ENCODE peak calls at places on chromosomes 3 and 15, in six cellular contexts. P is B cell, D is GM12865, N is epithelial cell of proximal tubule, J is PC-3, K is activated B cell treated with CpG ODN at 0.5 μM for 24 hours. E is an unnamed sample.
A peak's percentile ranks its signal among the peaks of the same experiment; 100 is the strongest.

GRCh38 chr3:112746675-112747276 is 99.9 kb downstream of the CD200R1L start:
- DNase-seq in P (no peak), D (no peak), N (no peak), J (no peak), K (no peak), E (no peak)

GRCh38 chr15:34078900-34079299 is 22.8 kb downstream of the EMC7 start:
- DNase-seq in P (no peak), D (no peak), N (no peak), J (no peak), K (no peak), E (no peak)

GRCh38 chr3:52521488-52521824 is 12.2 kb downstream of the NT5DC2 start:
- DNase-seq in P (no peak), D (no peak), N (no peak), J (no peak), K (no peak), E (no peak)

GRCh38 chr15:95995375-95996168 is 334.9 kb upstream of the NR2F2 start:
- DNase-seq in P (no peak), D (no peak), N (no peak), J (peak; percentile 32), K (no peak), E (no peak)

GRCh38 chr3:122973893-122974615 is 53.5 kb downstream of the SEMA5B start:
- DNase-seq in P (no peak), D (no peak), N (no peak), J (no peak), K (no peak), E (no peak)

GRCh38 chr3:71245052-71245488 is 338.5 kb downstream of the FOXP1 start:
- DNase-seq in P (no peak), D (no peak), N (no peak), J (peak; percentile 13), K (no peak), E (no peak)

GRCh38 chr3:32109256-32109655 is 2.8 kb downstream of the GPD1L start:
- DNase-seq in P (no peak), D (no peak), N (no peak), J (peak; percentile 20), K (no peak), E (no peak)

GRCh38 chr3:156388469-156389150 is 166.3 kb downstream of the SSR3 start:
- DNase-seq in P (no peak), D (peak; percentile 42), N (no peak), J (no peak), K (no peak), E (peak; percentile 24)

GRCh38 chr3:138594150-138594934 is at the start of gene CEP70:
- DNase-seq in P (peak; percentile 88), D (peak; percentile 88), N (peak; percentile 81), J (peak; percentile 93), K (peak; percentile 77), E (peak; percentile 95)

GRCh38 chr3:138591392-138591791 is 2.7 kb downstream of the CEP70 start:
- DNase-seq in P (no peak), D (no peak), N (no peak), J (no peak), K (no peak), E (no peak)

GRCh38 chr3:138598534-138598933 is 4.5 kb upstream of the CEP70 start:
- DNase-seq in P (no peak), D (no peak), N (no peak), J (no peak), K (no peak), E (no peak)

GRCh38 chr3:138593488-138594149 is 441 bp downstream of the CEP70 start:
- DNase-seq in P (no peak), D (no peak), N (no peak), J (peak; percentile 27), K (no peak), E (no peak)

DNA sequence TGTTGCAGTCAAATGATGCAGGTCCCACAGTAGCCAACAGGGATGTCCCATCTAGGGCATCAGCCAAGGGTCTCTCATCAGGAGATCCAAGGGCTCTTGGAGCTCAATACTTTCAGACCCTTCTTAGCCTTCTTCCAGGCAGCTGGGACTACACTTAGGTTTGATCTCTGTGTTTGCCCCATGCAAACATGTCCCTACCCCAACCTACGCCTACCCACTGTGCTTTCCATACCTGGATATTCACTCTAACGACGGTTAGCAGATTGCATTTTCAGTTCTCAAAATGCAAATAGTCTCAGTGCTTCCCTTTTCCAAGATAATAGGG is 837 bp upstream of the CEP70 start:
- DNase-seq in P (no peak), D (no peak), N (no peak), J (no peak), K (peak; percentile 22), E (no peak)
- TF ChIP-seq CTCF in P (peak; percentile 20), D (no peak), N (no peak), J (no peak), K (no peak), E (peak; percentile 24)

GRCh38 chr3:148379763-148380162 is 317.9 kb upstream of the AGTR1 start:
- DNase-seq in P (no peak), D (peak; percentile 59), N (peak; percentile 41), J (peak; percentile 64), K (no peak), E (no peak)
- TF ChIP-seq CTCF in P (no peak), D (peak; percentile 34), N (peak; percentile 74), J (peak; percentile 63), K (no peak), E (no peak)

DNA sequence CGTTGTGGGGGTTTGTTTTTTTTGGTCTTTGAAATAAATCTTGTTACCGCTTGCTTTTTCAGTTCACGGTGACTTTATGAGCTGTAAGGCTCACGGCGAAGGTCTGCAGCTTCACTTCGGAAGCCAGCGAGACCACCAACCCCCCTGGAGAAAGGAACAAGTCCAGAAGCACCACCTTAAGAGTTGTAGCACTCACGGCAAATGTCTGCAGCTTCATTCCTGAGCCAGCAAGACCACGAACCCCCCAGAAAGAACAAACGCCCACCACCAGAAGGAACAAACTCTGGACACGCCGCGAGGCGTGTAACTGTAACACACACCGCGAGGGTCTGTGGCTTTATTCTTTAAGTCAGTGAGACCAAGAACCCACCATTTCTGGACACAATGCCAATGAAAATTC is 28.9 kb downstream of the GOLGA6A start:
- DNase-seq in P (no peak), D (no peak), N (no peak), J (no peak), K (no peak), E (no peak)
- TF ChIP-seq CTCF in P (no peak), D (no peak), N (no peak), J (no peak), K (no peak), E (no peak)

DNA sequence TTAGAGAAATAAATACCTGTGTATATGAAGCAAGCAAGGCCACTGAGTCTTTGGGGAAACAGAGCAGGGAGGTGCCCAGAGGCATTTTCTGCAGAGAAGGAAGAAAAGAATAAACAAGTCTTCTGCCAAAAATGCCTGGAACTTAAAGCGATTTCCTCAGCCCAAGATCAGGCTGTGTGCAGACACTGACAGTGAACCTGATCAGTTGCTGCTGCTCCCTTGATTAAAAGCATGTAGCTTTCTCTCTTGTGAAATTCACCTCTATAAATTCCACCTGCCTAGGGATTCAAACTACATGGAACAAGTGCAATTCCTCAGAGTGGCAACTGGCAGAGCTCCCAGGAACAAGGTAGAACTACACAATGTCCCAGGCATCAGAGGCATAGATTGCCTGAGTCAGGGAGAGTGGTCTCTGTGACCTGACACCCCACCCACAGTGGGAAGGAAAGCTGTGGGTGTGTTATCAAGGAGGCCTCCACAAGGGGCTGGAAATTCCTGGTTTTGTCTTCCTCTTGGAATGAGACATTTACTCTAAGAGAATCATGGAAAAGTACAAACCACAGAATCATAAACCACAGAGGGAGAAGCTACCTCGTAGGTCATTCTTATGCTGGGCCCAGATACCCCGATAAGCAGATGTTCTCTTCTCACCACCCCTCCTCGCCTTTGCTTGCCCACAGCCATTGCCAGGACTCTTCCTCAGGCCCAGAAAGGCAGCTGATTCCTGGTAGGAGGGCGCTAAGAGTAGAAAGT is 1.8 kb upstream of the ZBTB38 start:
- DNase-seq in P (no peak), D (no peak), N (peak; percentile 64), J (peak; percentile 73), K (no peak), E (no peak)
- TF ChIP-seq CTCF in P (no peak), D (no peak), N (peak; percentile 19), J (peak; percentile 7), K (no peak), E (no peak)

DNA sequence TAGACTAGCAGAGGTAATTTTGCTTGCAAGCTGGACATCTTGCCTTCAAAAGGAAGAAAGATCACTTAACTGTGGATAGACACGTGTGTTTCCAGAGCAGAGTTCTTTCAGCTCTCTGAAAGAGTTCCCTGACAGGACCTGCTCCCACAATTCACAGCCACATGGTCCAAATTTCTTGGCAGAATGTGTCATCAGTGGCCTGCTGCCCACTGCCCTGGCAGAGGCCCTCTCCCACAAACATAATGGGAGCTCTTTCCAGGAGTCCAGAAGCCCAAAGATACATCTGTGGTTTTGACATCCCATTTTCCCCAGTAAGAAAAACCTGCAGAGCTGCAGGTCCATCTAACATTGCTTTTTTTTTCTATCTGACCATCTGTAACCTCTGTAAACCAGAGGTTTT is 48.3 kb downstream of the SERPINI1 start:
- DNase-seq in P (no peak), D (no peak), N (no peak), J (no peak), K (no peak), E (no peak)
- TF ChIP-seq CTCF in P (no peak), D (no peak), N (no peak), J (no peak), K (no peak), E (no peak)

GRCh38 chr3:175552929-175553328 is 693.8 kb downstream of the NAALADL2 start:
- DNase-seq in P (no peak), D (no peak), N (no peak), J (no peak), K (no peak), E (no peak)

GRCh38 chr3:175554761-175555160 is 695.6 kb downstream of the NAALADL2 start:
- DNase-seq in P (no peak), D (no peak), N (no peak), J (no peak), K (no peak), E (no peak)

GRCh38 chr3:175558261-175558660 is 699.1 kb downstream of the NAALADL2 start:
- DNase-seq in P (no peak), D (no peak), N (no peak), J (no peak), K (no peak), E (no peak)
- TF ChIP-seq CTCF in P (no peak), D (no peak), N (no peak), J (no peak), K (no peak), E (no peak)

GRCh38 chr3:184117649-184118048 is 17.5 kb upstream of the EIF2B5 start:
- DNase-seq in P (no peak), D (no peak), N (no peak), J (no peak), K (no peak), E (no peak)
- TF ChIP-seq CTCF in P (no peak), D (no peak), N (no peak), J (peak; percentile 10), K (no peak), E (no peak)

GRCh38 chr3:79406175-79406574 is 361.6 kb downstream of the ROBO1 start:
- DNase-seq in P (no peak), D (no peak), N (no peak), J (no peak), K (no peak), E (no peak)
- TF ChIP-seq CTCF in P (no peak), D (no peak), N (peak; percentile 54), J (peak; percentile 56), K (no peak), E (no peak)